ENCODE peak calls at places on chromosomes 5 and 9, in five cellular contexts. One of them, this sample, is unnamed.

GRCh38 chr5:54719384-54720306 is 202.1 kb downstream of the SNX18 start:
- DNase-seq in mucosa of descending colon: no peak
- DNase-seq in kidney glomerular epithelial cell: no peak
- DNase-seq in psoas muscle: no peak
- DNase-seq in fibroblast of the aortic adventitia: peak; percentile 73
- DNase-seq in this sample: no peak

GRCh38 chr5:119752921-119753886 is 123.8 kb downstream of the FAM170A start:
- DNase-seq in psoas muscle: no peak
- DNase-seq in fibroblast of the aortic adventitia: no peak
- DNase-seq in kidney glomerular epithelial cell: peak; percentile 29
- DNase-seq in mucosa of descending colon: no peak
- DNase-seq in this sample: no peak

GRCh38 chr9:5263568-5264218 is 32.5 kb downstream of the INSL4 start:
- DNase-seq in psoas muscle: no peak
- DNase-seq in fibroblast of the aortic adventitia: peak; percentile 11
- DNase-seq in mucosa of descending colon: no peak
- DNase-seq in kidney glomerular epithelial cell: no peak
- DNase-seq in this sample: no peak

GRCh38 chr9:35731415-35732184 is 395 bp downstream of the TLN1 start:
- DNase-seq in psoas muscle: no peak
- DNase-seq in mucosa of descending colon: no peak
- DNase-seq in kidney glomerular epithelial cell: no peak
- DNase-seq in fibroblast of the aortic adventitia: peak; percentile 52
- DNase-seq in this sample: no peak

GRCh38 chr9:79572032-79572890 is 496 bp downstream of the TLE4 start:
- DNase-seq in mucosa of descending colon: peak; percentile 70
- DNase-seq in kidney glomerular epithelial cell: peak; percentile 63
- DNase-seq in psoas muscle: peak; percentile 61
- DNase-seq in fibroblast of the aortic adventitia: peak; percentile 27
- DNase-seq in this sample: peak; percentile 69

GRCh38 chr9:70013598-70014196 is 30.0 kb upstream of the MAMDC2 start:
- DNase-seq in kidney glomerular epithelial cell: no peak
- DNase-seq in psoas muscle: peak; percentile 46
- DNase-seq in mucosa of descending colon: no peak
- DNase-seq in fibroblast of the aortic adventitia: peak; percentile 98
- DNase-seq in this sample: no peak

GRCh38 chr5:167785896-167786295 is 505.5 kb upstream of the WWC1 start:
- DNase-seq in mucosa of descending colon: no peak
- DNase-seq in fibroblast of the aortic adventitia: no peak
- DNase-seq in kidney glomerular epithelial cell: no peak
- DNase-seq in psoas muscle: no peak
- DNase-seq in this sample: no peak

GRCh38 chr5:107331312-107331711 is 339.4 kb downstream of the EFNA5 start:
- DNase-seq in fibroblast of the aortic adventitia: no peak
- DNase-seq in psoas muscle: no peak
- DNase-seq in kidney glomerular epithelial cell: no peak
- DNase-seq in mucosa of descending colon: no peak
- DNase-seq in this sample: no peak

GRCh38 chr9:119556129-119556875 is 187.1 kb upstream of the BRINP1 start:
- DNase-seq in psoas muscle: peak; percentile 69
- DNase-seq in mucosa of descending colon: peak; percentile 89
- DNase-seq in fibroblast of the aortic adventitia: peak; percentile 56
- DNase-seq in kidney glomerular epithelial cell: peak; percentile 24
- DNase-seq in this sample: peak; percentile 57

GRCh38 chr5:139388198-139388821 is 1.4 kb downstream of the MZB1 start:
- DNase-seq in psoas muscle: no peak
- DNase-seq in fibroblast of the aortic adventitia: peak; percentile 51
- DNase-seq in mucosa of descending colon: peak; percentile 87
- DNase-seq in kidney glomerular epithelial cell: peak; percentile 48
- DNase-seq in this sample: peak; percentile 73

GRCh38 chr5:154086641-154087040 is 47.9 kb downstream of the MFAP3 start:
- DNase-seq in mucosa of descending colon: no peak
- DNase-seq in kidney glomerular epithelial cell: no peak
- DNase-seq in fibroblast of the aortic adventitia: peak; percentile 39
- DNase-seq in psoas muscle: peak; percentile 28
- DNase-seq in this sample: no peak

GRCh38 chr5:139454568-139455290 is 7.8 kb downstream of the ECSCR start:
- DNase-seq in fibroblast of the aortic adventitia: no peak
- DNase-seq in kidney glomerular epithelial cell: no peak
- DNase-seq in mucosa of descending colon: no peak
- DNase-seq in psoas muscle: no peak
- DNase-seq in this sample: no peak

GRCh38 chr5:37190592-37190991 is 58.6 kb downstream of the CPLANE1 start:
- DNase-seq in kidney glomerular epithelial cell: no peak
- DNase-seq in fibroblast of the aortic adventitia: no peak
- DNase-seq in mucosa of descending colon: no peak
- DNase-seq in psoas muscle: no peak
- DNase-seq in this sample: no peak

GRCh38 chr5:169013208-169013728 is 287.7 kb downstream of the SLIT3 start:
- DNase-seq in fibroblast of the aortic adventitia: no peak
- DNase-seq in kidney glomerular epithelial cell: no peak
- DNase-seq in psoas muscle: no peak
- DNase-seq in mucosa of descending colon: no peak
- DNase-seq in this sample: no peak

GRCh38 chr5:137822983-137823382 is 44.7 kb upstream of the MYOT start:
- DNase-seq in psoas muscle: no peak
- DNase-seq in mucosa of descending colon: no peak
- DNase-seq in kidney glomerular epithelial cell: no peak
- DNase-seq in fibroblast of the aortic adventitia: no peak
- DNase-seq in this sample: no peak

GRCh38 chr9:124810513-124811355 is 33.8 kb downstream of the OLFML2A start:
- DNase-seq in kidney glomerular epithelial cell: peak; percentile 84
- DNase-seq in fibroblast of the aortic adventitia: peak; percentile 78
- DNase-seq in mucosa of descending colon: no peak
- DNase-seq in psoas muscle: no peak
- DNase-seq in this sample: no peak

GRCh38 chr9:69745716-69746538 is 13.9 kb downstream of the PTAR1 start:
- DNase-seq in mucosa of descending colon: no peak
- DNase-seq in kidney glomerular epithelial cell: peak; percentile 32
- DNase-seq in fibroblast of the aortic adventitia: peak; percentile 60
- DNase-seq in psoas muscle: no peak
- DNase-seq in this sample: no peak

GRCh38 chr9:129006328-129007034 is 21.6 kb downstream of the SH3GLB2 start:
- DNase-seq in mucosa of descending colon: peak; percentile 66
- DNase-seq in kidney glomerular epithelial cell: peak; percentile 58
- DNase-seq in psoas muscle: peak; percentile 60
- DNase-seq in fibroblast of the aortic adventitia: peak; percentile 79
- DNase-seq in this sample: no peak

GRCh38 chr9:113611461-113612215 is 148.1 kb downstream of the RGS3 start:
- DNase-seq in fibroblast of the aortic adventitia: no peak
- DNase-seq in mucosa of descending colon: no peak
- DNase-seq in kidney glomerular epithelial cell: no peak
- DNase-seq in psoas muscle: no peak
- DNase-seq in this sample: no peak

GRCh38 chr9:101881508-101881907 is 143.1 kb upstream of the GRIN3A start:
- DNase-seq in fibroblast of the aortic adventitia: no peak
- DNase-seq in psoas muscle: no peak
- DNase-seq in kidney glomerular epithelial cell: no peak
- DNase-seq in mucosa of descending colon: no peak
- DNase-seq in this sample: no peak

GRCh38 chr9:84121991-84122523 is 141.5 kb downstream of the RMI1 start:
- DNase-seq in mucosa of descending colon: no peak
- DNase-seq in kidney glomerular epithelial cell: no peak
- DNase-seq in fibroblast of the aortic adventitia: peak; percentile 12
- DNase-seq in psoas muscle: no peak
- DNase-seq in this sample: no peak

GRCh38 chr5:31966931-31967330 is 207.2 kb downstream of the GOLPH3 start:
- DNase-seq in psoas muscle: no peak
- DNase-seq in kidney glomerular epithelial cell: no peak
- DNase-seq in mucosa of descending colon: no peak
- DNase-seq in fibroblast of the aortic adventitia: no peak
- DNase-seq in this sample: no peak

GRCh38 chr5:168765220-168766037 is 186.3 kb upstream of the PANK3 start:
- DNase-seq in kidney glomerular epithelial cell: peak; percentile 45
- DNase-seq in psoas muscle: no peak
- DNase-seq in mucosa of descending colon: no peak
- DNase-seq in fibroblast of the aortic adventitia: peak; percentile 43
- DNase-seq in this sample: no peak

GRCh38 chr9:2140600-2141223 is 125.6 kb downstream of the SMARCA2 start:
- DNase-seq in fibroblast of the aortic adventitia: no peak
- DNase-seq in kidney glomerular epithelial cell: no peak
- DNase-seq in mucosa of descending colon: no peak
- DNase-seq in psoas muscle: no peak
- DNase-seq in this sample: no peak

GRCh38 chr5:135705230-135705631 is 126.4 kb upstream of the CXCL14 start:
- DNase-seq in fibroblast of the aortic adventitia: peak; percentile 19
- DNase-seq in mucosa of descending colon: no peak
- DNase-seq in kidney glomerular epithelial cell: no peak
- DNase-seq in psoas muscle: no peak
- DNase-seq in this sample: no peak

GRCh38 chr5:27995867-27996266 is 957.5 kb upstream of the CDH9 start:
- DNase-seq in psoas muscle: no peak
- DNase-seq in fibroblast of the aortic adventitia: no peak
- DNase-seq in kidney glomerular epithelial cell: no peak
- DNase-seq in mucosa of descending colon: no peak
- DNase-seq in this sample: no peak

GRCh38 chr5:159095218-159095617 is 4.5 kb downstream of the EBF1 start:
- DNase-seq in fibroblast of the aortic adventitia: peak; percentile 39
- DNase-seq in mucosa of descending colon: no peak
- DNase-seq in kidney glomerular epithelial cell: no peak
- DNase-seq in psoas muscle: peak; percentile 24
- DNase-seq in this sample: peak; percentile 51

GRCh38 chr9:133321411-133321935 is 14.5 kb downstream of the SURF6 start:
- DNase-seq in mucosa of descending colon: no peak
- DNase-seq in kidney glomerular epithelial cell: no peak
- DNase-seq in psoas muscle: no peak
- DNase-seq in fibroblast of the aortic adventitia: no peak
- DNase-seq in this sample: no peak

GRCh38 chr9:34047864-34048729 is 590 bp downstream of the UBAP2 start:
- DNase-seq in psoas muscle: peak; percentile 40
- DNase-seq in fibroblast of the aortic adventitia: no peak
- DNase-seq in mucosa of descending colon: peak; percentile 81
- DNase-seq in kidney glomerular epithelial cell: no peak
- DNase-seq in this sample: no peak

GRCh38 chr9:96040591-96041461 is 165.3 kb downstream of the ERCC6L2 start:
- DNase-seq in mucosa of descending colon: peak; percentile 53
- DNase-seq in psoas muscle: no peak
- DNase-seq in kidney glomerular epithelial cell: no peak
- DNase-seq in fibroblast of the aortic adventitia: no peak
- DNase-seq in this sample: no peak

GRCh38 chr5:115986358-115986757 is 24.1 kb downstream of the LVRN start:
- DNase-seq in psoas muscle: no peak
- DNase-seq in kidney glomerular epithelial cell: no peak
- DNase-seq in fibroblast of the aortic adventitia: peak; percentile 94
- DNase-seq in mucosa of descending colon: no peak
- DNase-seq in this sample: no peak

GRCh38 chr5:9924614-9925013 is 294.5 kb upstream of the TAS2R1 start:
- DNase-seq in mucosa of descending colon: no peak
- DNase-seq in kidney glomerular epithelial cell: peak; percentile 93
- DNase-seq in fibroblast of the aortic adventitia: peak; percentile 97
- DNase-seq in psoas muscle: no peak
- DNase-seq in this sample: peak; percentile 71

GRCh38 chr9:20604561-20604960 is 17.7 kb downstream of the MLLT3 start:
- DNase-seq in mucosa of descending colon: no peak
- DNase-seq in kidney glomerular epithelial cell: no peak
- DNase-seq in psoas muscle: no peak
- DNase-seq in fibroblast of the aortic adventitia: peak; percentile 56
- DNase-seq in this sample: peak; percentile 37

GRCh38 chr5:92644271-92644886 is 936.6 kb downstream of the NR2F1-AS1 start:
- DNase-seq in mucosa of descending colon: no peak
- DNase-seq in fibroblast of the aortic adventitia: no peak
- DNase-seq in psoas muscle: no peak
- DNase-seq in kidney glomerular epithelial cell: no peak
- DNase-seq in this sample: no peak

This sample was measured in GM06990.